ENCODE peak calls at places on chromosome 16, in four cellular contexts. X, A, Y and K are unnamed samples.

GRCh38 chr16:72797606-72798005 is 250.3 kb downstream of the ZFHX3 start:
- DNase-seq in X (no peak), A (no peak), Y (no peak), K (no peak)

GRCh38 chr16:82156761-82157654 is 13.0 kb downstream of the MPHOSPH6 start:
- DNase-seq in X (no peak), A (no peak), Y (peak), K (no peak)

GRCh38 chr16:65487231-65487630 is 365.4 kb upstream of the CDH11 start:
- DNase-seq in X (no peak), A (no peak), Y (no peak), K (no peak)

GRCh38 chr16:592518-593306 is 2.8 kb downstream of the RAB40C start:
- DNase-seq in X (no peak), A (peak), Y (no peak), K (peak)

GRCh38 chr16:9650284-9650683 is 531.9 kb downstream of the GRIN2A start:
- DNase-seq in X (no peak), A (no peak), Y (no peak), K (no peak)

GRCh38 chr16:69298261-69298660 is 12.9 kb upstream of the VPS4A start:
- DNase-seq in X (no peak), A (no peak), Y (no peak), K (no peak)

GRCh38 chr16:89562939-89563338 is 2.5 kb downstream of the RPL13 start:
- DNase-seq in X (no peak), A (no peak), Y (no peak), K (no peak)

GRCh38 chr16:72937916-72938315 is 110.0 kb downstream of the ZFHX3 start:
- DNase-seq in X (no peak), A (peak), Y (no peak), K (no peak)

GRCh38 chr16:9136596-9136995 is 45.2 kb downstream of the HAPSTR1 start:
- DNase-seq in X (no peak), A (no peak), Y (no peak), K (no peak)

GRCh38 chr16:49281843-49282642 is 405 bp upstream of the CBLN1 start:
- DNase-seq in X (peak), A (peak), Y (no peak), K (peak)

GRCh38 chr16:424033-424622 is 1.3 kb upstream of the RAB11FIP3 start:
- DNase-seq in X (peak), A (peak), Y (peak), K (peak)

GRCh38 chr16:82192665-82193064 is 22.6 kb upstream of the MPHOSPH6 start:
- DNase-seq in X (peak), A (no peak), Y (peak), K (no peak)

GRCh38 chr16:83363521-83363920 is 444.3 kb upstream of the HSBP1 start:
- DNase-seq in X (peak), A (no peak), Y (no peak), K (no peak)